ENCODE peak calls at places on chromosomes 6 and 20, in six cellular contexts. O is foreskin fibroblast, R is hepatocyte, A is heart right ventricle, Y is activated B cell treated with CpG ODN at 0.5 μM for 24 hours, L is WTC11. K is an unnamed sample.

GRCh38 chr20:50693001-50693400 is 1.7 kb upstream of the RIPOR3 start:
- DNase-seq in O (peak), R (no peak), A (no peak), Y (no peak), L (no peak), K (no peak)

GRCh38 chr6:9657994-9658393 is 756.9 kb downstream of the TFAP2A start:
- DNase-seq in O (peak), R (no peak), A (no peak), Y (no peak), L (no peak), K (no peak)

GRCh38 chr20:10527781-10528180 is 92.7 kb downstream of the SLX4IP start:
- DNase-seq in O (no peak), R (no peak), A (no peak), Y (no peak), L (no peak), K (no peak)

GRCh38 chr20:61728786-61729365 is 336.8 kb downstream of the TAF4 start:
- DNase-seq in O (no peak), R (no peak), A (no peak), Y (no peak), L (no peak), K (no peak)

GRCh38 chr6:43009124-43009523 is 4.6 kb downstream of the MEA1 start:
- DNase-seq in O (peak), R (peak), A (peak), Y (no peak), L (peak), K (no peak)

GRCh38 chr6:36289281-36290018 is 19.6 kb downstream of the PNPLA1 start:
- DNase-seq in O (peak), R (peak), A (no peak), Y (no peak), L (no peak), K (no peak)

GRCh38 chr6:1536526-1537429 is 72.9 kb upstream of the FOXC1 start:
- DNase-seq in O (no peak), R (peak), A (no peak), Y (no peak), L (no peak), K (peak)

GRCh38 chr6:122717350-122717749 is 62.2 kb upstream of the FABP7 start:
- DNase-seq in O (peak), R (no peak), A (peak), Y (no peak), L (no peak), K (no peak)

K was measured in upper lobe of left lung.